ENCODE peak calls at places on chromosomes 4 and X, in seven cellular contexts. K, I, Y, V, E, N and W are unnamed samples.

GRCh38 chrX:18360867-18361266 is 6.4 kb upstream of the SCML2 start:
- DNase-seq in K (no peak), I (peak; percentile 36), Y (no peak), V (no peak), E (no peak), N (no peak), W (no peak)

GRCh38 chr4:139825523-139826014 is 159.9 kb downstream of the MGST2 start:
- DNase-seq in K (no peak), I (no peak), Y (no peak), V (no peak), E (no peak), N (no peak), W (peak; percentile 57)

GRCh38 chr4:4784379-4784778 is 75.1 kb upstream of the MSX1 start:
- DNase-seq in K (no peak), I (no peak), Y (no peak), V (no peak), E (no peak), N (no peak), W (no peak)

GRCh38 chr4:139975830-139976272 is 178.1 kb downstream of the MAML3 start:
- DNase-seq in K (no peak), I (peak; percentile 65), Y (peak; percentile 61), V (peak; percentile 58), E (no peak), N (no peak), W (no peak)

GRCh38 chrX:7170903-7171302 is 22.9 kb upstream of the PUDP start:
- DNase-seq in K (no peak), I (no peak), Y (no peak), V (no peak), E (no peak), N (peak; percentile 3), W (no peak)

GRCh38 chr4:138832563-138832962 is 183.0 kb upstream of the NOCT start:
- DNase-seq in K (no peak), I (no peak), Y (no peak), V (no peak), E (no peak), N (no peak), W (no peak)

GRCh38 chrX:74656079-74656745 is 41.8 kb upstream of the RLIM start:
- DNase-seq in K (no peak), I (no peak), Y (no peak), V (peak; percentile 11), E (no peak), N (no peak), W (no peak)

GRCh38 chr4:91837608-91838029 is 466.1 kb upstream of the GRID2 start:
- DNase-seq in K (no peak), I (no peak), Y (no peak), V (no peak), E (no peak), N (no peak), W (no peak)

GRCh38 chr4:87506974-87507701 is 22.0 kb downstream of the SPARCL1 start:
- DNase-seq in K (no peak), I (peak; percentile 93), Y (no peak), V (peak; percentile 75), E (no peak), N (no peak), W (no peak)

GRCh38 chr4:100977746-100978397 is 369.5 kb downstream of the PPP3CA start:
- DNase-seq in K (no peak), I (peak; percentile 61), Y (no peak), V (peak; percentile 30), E (peak; percentile 46), N (no peak), W (peak; percentile 83)